ENCODE peak calls at places on chromosomes 7 and 10, in six cellular contexts. One of them, this sample, is unnamed.

GRCh38 chr10:120432209-120432608 is 24.8 kb upstream of the PLPP4 start:
- DNase-seq in activated CD4-positive, alpha-beta T cell treated with anti-CD3 and anti-CD28 coated beads for 24 hours: no peak
- DNase-seq in astrocyte of the spinal cord: peak; percentile 35
- DNase-seq in activated T-helper 1 cell treated with anti-CD3 and anti-CD28 coated beads, Interleukin-12 subunit alpha, Interleukin-12 subunit beta, Interleukin-2, Interleukin-4 antibody, amounts not matched to agents 30 ng/mL and 10 ng/mL and 1 ng/mL, durations not matched to agents 14 hours and 24 hours and 36 hours: no peak
- DNase-seq in HEK293T: no peak
- DNase-seq in mucosa of gallbladder: no peak
- DNase-seq in this sample: no peak

GRCh38 chr10:76665029-76665428 is 972.6 kb downstream of the KCNMA1 start:
- DNase-seq in activated CD4-positive, alpha-beta T cell treated with anti-CD3 and anti-CD28 coated beads for 24 hours: no peak
- DNase-seq in astrocyte of the spinal cord: no peak
- DNase-seq in activated T-helper 1 cell treated with anti-CD3 and anti-CD28 coated beads, Interleukin-12 subunit alpha, Interleukin-12 subunit beta, Interleukin-2, Interleukin-4 antibody, amounts not matched to agents 30 ng/mL and 10 ng/mL and 1 ng/mL, durations not matched to agents 14 hours and 24 hours and 36 hours: no peak
- DNase-seq in HEK293T: no peak
- DNase-seq in mucosa of gallbladder: no peak
- DNase-seq in this sample: no peak

GRCh38 chr7:138363721-138364120 is 96.3 kb upstream of the TRIM24 start:
- DNase-seq in activated CD4-positive, alpha-beta T cell treated with anti-CD3 and anti-CD28 coated beads for 24 hours: no peak
- DNase-seq in astrocyte of the spinal cord: no peak
- DNase-seq in activated T-helper 1 cell treated with anti-CD3 and anti-CD28 coated beads, Interleukin-12 subunit alpha, Interleukin-12 subunit beta, Interleukin-2, Interleukin-4 antibody, amounts not matched to agents 30 ng/mL and 10 ng/mL and 1 ng/mL, durations not matched to agents 14 hours and 24 hours and 36 hours: no peak
- DNase-seq in HEK293T: no peak
- DNase-seq in mucosa of gallbladder: no peak
- DNase-seq in this sample: no peak

GRCh38 chr7:131972251-131972650 is 415.8 kb upstream of the PODXL start:
- DNase-seq in activated CD4-positive, alpha-beta T cell treated with anti-CD3 and anti-CD28 coated beads for 24 hours: no peak
- DNase-seq in astrocyte of the spinal cord: no peak
- DNase-seq in activated T-helper 1 cell treated with anti-CD3 and anti-CD28 coated beads, Interleukin-12 subunit alpha, Interleukin-12 subunit beta, Interleukin-2, Interleukin-4 antibody, amounts not matched to agents 30 ng/mL and 10 ng/mL and 1 ng/mL, durations not matched to agents 14 hours and 24 hours and 36 hours: no peak
- DNase-seq in HEK293T: no peak
- DNase-seq in mucosa of gallbladder: no peak
- DNase-seq in this sample: no peak

GRCh38 chr7:29243777-29244655 is 49.4 kb downstream of the CHN2 start:
- DNase-seq in activated CD4-positive, alpha-beta T cell treated with anti-CD3 and anti-CD28 coated beads for 24 hours: peak; percentile 26
- DNase-seq in astrocyte of the spinal cord: no peak
- DNase-seq in activated T-helper 1 cell treated with anti-CD3 and anti-CD28 coated beads, Interleukin-12 subunit alpha, Interleukin-12 subunit beta, Interleukin-2, Interleukin-4 antibody, amounts not matched to agents 30 ng/mL and 10 ng/mL and 1 ng/mL, durations not matched to agents 14 hours and 24 hours and 36 hours: no peak
- DNase-seq in HEK293T: no peak
- DNase-seq in mucosa of gallbladder: no peak
- DNase-seq in this sample: peak; percentile 27

GRCh38 chr7:5296015-5296621 is 13.4 kb downstream of the SLC29A4 start:
- DNase-seq in activated CD4-positive, alpha-beta T cell treated with anti-CD3 and anti-CD28 coated beads for 24 hours: no peak
- DNase-seq in astrocyte of the spinal cord: no peak
- DNase-seq in activated T-helper 1 cell treated with anti-CD3 and anti-CD28 coated beads, Interleukin-12 subunit alpha, Interleukin-12 subunit beta, Interleukin-2, Interleukin-4 antibody, amounts not matched to agents 30 ng/mL and 10 ng/mL and 1 ng/mL, durations not matched to agents 14 hours and 24 hours and 36 hours: no peak
- DNase-seq in HEK293T: no peak
- DNase-seq in mucosa of gallbladder: no peak
- DNase-seq in this sample: no peak

GRCh38 chr10:12103743-12104142 is 25.7 kb upstream of the SEC61A2 start:
- DNase-seq in activated CD4-positive, alpha-beta T cell treated with anti-CD3 and anti-CD28 coated beads for 24 hours: no peak
- DNase-seq in astrocyte of the spinal cord: no peak
- DNase-seq in activated T-helper 1 cell treated with anti-CD3 and anti-CD28 coated beads, Interleukin-12 subunit alpha, Interleukin-12 subunit beta, Interleukin-2, Interleukin-4 antibody, amounts not matched to agents 30 ng/mL and 10 ng/mL and 1 ng/mL, durations not matched to agents 14 hours and 24 hours and 36 hours: no peak
- DNase-seq in HEK293T: no peak
- DNase-seq in mucosa of gallbladder: no peak
- DNase-seq in this sample: no peak

GRCh38 chr7:85750454-85750949 is 563.6 kb upstream of the SEMA3D start:
- DNase-seq in activated CD4-positive, alpha-beta T cell treated with anti-CD3 and anti-CD28 coated beads for 24 hours: no peak
- DNase-seq in astrocyte of the spinal cord: peak; percentile 48
- DNase-seq in activated T-helper 1 cell treated with anti-CD3 and anti-CD28 coated beads, Interleukin-12 subunit alpha, Interleukin-12 subunit beta, Interleukin-2, Interleukin-4 antibody, amounts not matched to agents 30 ng/mL and 10 ng/mL and 1 ng/mL, durations not matched to agents 14 hours and 24 hours and 36 hours: no peak
- DNase-seq in HEK293T: peak; percentile 56
- DNase-seq in mucosa of gallbladder: peak; percentile 23
- DNase-seq in this sample: peak; percentile 34

GRCh38 chr10:44706745-44707144 is 204.4 kb upstream of the TMEM72 start:
- DNase-seq in activated CD4-positive, alpha-beta T cell treated with anti-CD3 and anti-CD28 coated beads for 24 hours: no peak
- DNase-seq in astrocyte of the spinal cord: peak; percentile 96
- DNase-seq in activated T-helper 1 cell treated with anti-CD3 and anti-CD28 coated beads, Interleukin-12 subunit alpha, Interleukin-12 subunit beta, Interleukin-2, Interleukin-4 antibody, amounts not matched to agents 30 ng/mL and 10 ng/mL and 1 ng/mL, durations not matched to agents 14 hours and 24 hours and 36 hours: no peak
- DNase-seq in HEK293T: no peak
- DNase-seq in mucosa of gallbladder: no peak
- DNase-seq in this sample: no peak

GRCh38 chr7:774161-775109 is 47.4 kb upstream of the PRKAR1B start:
- DNase-seq in activated CD4-positive, alpha-beta T cell treated with anti-CD3 and anti-CD28 coated beads for 24 hours: peak; percentile 61
- DNase-seq in astrocyte of the spinal cord: peak; percentile 33
- DNase-seq in activated T-helper 1 cell treated with anti-CD3 and anti-CD28 coated beads, Interleukin-12 subunit alpha, Interleukin-12 subunit beta, Interleukin-2, Interleukin-4 antibody, amounts not matched to agents 30 ng/mL and 10 ng/mL and 1 ng/mL, durations not matched to agents 14 hours and 24 hours and 36 hours: peak; percentile 44
- DNase-seq in HEK293T: peak; percentile 79
- DNase-seq in mucosa of gallbladder: peak; percentile 36
- DNase-seq in this sample: peak; percentile 45

GRCh38 chr7:44385384-44386138 is 60.2 kb upstream of the CAMK2B start:
- DNase-seq in activated CD4-positive, alpha-beta T cell treated with anti-CD3 and anti-CD28 coated beads for 24 hours: no peak
- DNase-seq in astrocyte of the spinal cord: no peak
- DNase-seq in activated T-helper 1 cell treated with anti-CD3 and anti-CD28 coated beads, Interleukin-12 subunit alpha, Interleukin-12 subunit beta, Interleukin-2, Interleukin-4 antibody, amounts not matched to agents 30 ng/mL and 10 ng/mL and 1 ng/mL, durations not matched to agents 14 hours and 24 hours and 36 hours: no peak
- DNase-seq in HEK293T: no peak
- DNase-seq in mucosa of gallbladder: peak; percentile 6
- DNase-seq in this sample: no peak

GRCh38 chr7:1947586-1948217 is 277.6 kb downstream of the ELFN1 start:
- DNase-seq in activated CD4-positive, alpha-beta T cell treated with anti-CD3 and anti-CD28 coated beads for 24 hours: no peak
- DNase-seq in astrocyte of the spinal cord: no peak
- DNase-seq in activated T-helper 1 cell treated with anti-CD3 and anti-CD28 coated beads, Interleukin-12 subunit alpha, Interleukin-12 subunit beta, Interleukin-2, Interleukin-4 antibody, amounts not matched to agents 30 ng/mL and 10 ng/mL and 1 ng/mL, durations not matched to agents 14 hours and 24 hours and 36 hours: no peak
- DNase-seq in HEK293T: no peak
- DNase-seq in mucosa of gallbladder: no peak
- DNase-seq in this sample: no peak

GRCh38 chr10:61211468-61211867 is 241.7 kb downstream of the TMEM26 start:
- DNase-seq in activated CD4-positive, alpha-beta T cell treated with anti-CD3 and anti-CD28 coated beads for 24 hours: no peak
- DNase-seq in astrocyte of the spinal cord: no peak
- DNase-seq in activated T-helper 1 cell treated with anti-CD3 and anti-CD28 coated beads, Interleukin-12 subunit alpha, Interleukin-12 subunit beta, Interleukin-2, Interleukin-4 antibody, amounts not matched to agents 30 ng/mL and 10 ng/mL and 1 ng/mL, durations not matched to agents 14 hours and 24 hours and 36 hours: no peak
- DNase-seq in HEK293T: no peak
- DNase-seq in mucosa of gallbladder: no peak
- DNase-seq in this sample: no peak

GRCh38 chr10:77641788-77642397 is 4.3 kb upstream of the KCNMA1 start:
- DNase-seq in activated CD4-positive, alpha-beta T cell treated with anti-CD3 and anti-CD28 coated beads for 24 hours: peak; percentile 14
- DNase-seq in astrocyte of the spinal cord: peak; percentile 85
- DNase-seq in activated T-helper 1 cell treated with anti-CD3 and anti-CD28 coated beads, Interleukin-12 subunit alpha, Interleukin-12 subunit beta, Interleukin-2, Interleukin-4 antibody, amounts not matched to agents 30 ng/mL and 10 ng/mL and 1 ng/mL, durations not matched to agents 14 hours and 24 hours and 36 hours: peak; percentile 22
- DNase-seq in HEK293T: peak; percentile 59
- DNase-seq in mucosa of gallbladder: peak; percentile 77
- DNase-seq in this sample: peak; percentile 78

GRCh38 chr10:80154978-80155695 is 22.6 kb downstream of the PLAC9 start:
- DNase-seq in activated CD4-positive, alpha-beta T cell treated with anti-CD3 and anti-CD28 coated beads for 24 hours: no peak
- DNase-seq in astrocyte of the spinal cord: peak; percentile 96
- DNase-seq in activated T-helper 1 cell treated with anti-CD3 and anti-CD28 coated beads, Interleukin-12 subunit alpha, Interleukin-12 subunit beta, Interleukin-2, Interleukin-4 antibody, amounts not matched to agents 30 ng/mL and 10 ng/mL and 1 ng/mL, durations not matched to agents 14 hours and 24 hours and 36 hours: no peak
- DNase-seq in HEK293T: no peak
- DNase-seq in mucosa of gallbladder: no peak
- DNase-seq in this sample: no peak

GRCh38 chr10:72171175-72171630 is 44.6 kb upstream of the ANAPC16 start:
- DNase-seq in activated CD4-positive, alpha-beta T cell treated with anti-CD3 and anti-CD28 coated beads for 24 hours: no peak
- DNase-seq in astrocyte of the spinal cord: peak; percentile 84
- DNase-seq in activated T-helper 1 cell treated with anti-CD3 and anti-CD28 coated beads, Interleukin-12 subunit alpha, Interleukin-12 subunit beta, Interleukin-2, Interleukin-4 antibody, amounts not matched to agents 30 ng/mL and 10 ng/mL and 1 ng/mL, durations not matched to agents 14 hours and 24 hours and 36 hours: no peak
- DNase-seq in HEK293T: no peak
- DNase-seq in mucosa of gallbladder: peak; percentile 82
- DNase-seq in this sample: peak; percentile 86

GRCh38 chr10:117370205-117370604 is 5.0 kb downstream of the PDZD8 start:
- DNase-seq in activated CD4-positive, alpha-beta T cell treated with anti-CD3 and anti-CD28 coated beads for 24 hours: no peak
- DNase-seq in astrocyte of the spinal cord: peak; percentile 63
- DNase-seq in activated T-helper 1 cell treated with anti-CD3 and anti-CD28 coated beads, Interleukin-12 subunit alpha, Interleukin-12 subunit beta, Interleukin-2, Interleukin-4 antibody, amounts not matched to agents 30 ng/mL and 10 ng/mL and 1 ng/mL, durations not matched to agents 14 hours and 24 hours and 36 hours: no peak
- DNase-seq in HEK293T: no peak
- DNase-seq in mucosa of gallbladder: no peak
- DNase-seq in this sample: no peak